ENCODE peak calls at places on chromosomes 16 and 17, in six cellular contexts. One of them, this sample, is unnamed.

GRCh38 chr16:50297301-50298074 is 31.1 kb downstream of the ADCY7 start:
- DNase-seq in ovary: peak; percentile 18
- DNase-seq in HCT116: no peak
- DNase-seq in BJ: no peak
- DNase-seq in cardiac fibroblast: no peak
- DNase-seq in upper lobe of right lung: peak; percentile 48
- DNase-seq in this sample: no peak

GRCh38 chr17:30586818-30587595 is 109.8 kb downstream of the GOSR1 start:
- DNase-seq in ovary: no peak
- DNase-seq in HCT116: no peak
- DNase-seq in BJ: no peak
- DNase-seq in cardiac fibroblast: peak; percentile 84
- DNase-seq in upper lobe of right lung: no peak
- DNase-seq in this sample: peak; percentile 21

GRCh38 chr16:24643489-24643888 is 86.0 kb upstream of the TNRC6A start:
- DNase-seq in ovary: no peak
- DNase-seq in HCT116: no peak
- DNase-seq in BJ: no peak
- DNase-seq in cardiac fibroblast: no peak
- DNase-seq in upper lobe of right lung: no peak
- DNase-seq in this sample: no peak

GRCh38 chr17:9676742-9677387 is 31.5 kb downstream of the USP43 start:
- DNase-seq in ovary: no peak
- DNase-seq in HCT116: peak; percentile 91
- DNase-seq in BJ: no peak
- DNase-seq in cardiac fibroblast: peak; percentile 50
- DNase-seq in upper lobe of right lung: no peak
- DNase-seq in this sample: no peak

GRCh38 chr16:65828296-65828695 is 538.2 kb upstream of the CDH5 start:
- DNase-seq in ovary: no peak
- DNase-seq in HCT116: no peak
- DNase-seq in BJ: no peak
- DNase-seq in cardiac fibroblast: no peak
- DNase-seq in upper lobe of right lung: no peak
- DNase-seq in this sample: no peak

GRCh38 chr17:44309472-44309871 is 1.1 kb downstream of the RUNDC3A start:
- DNase-seq in ovary: no peak
- DNase-seq in HCT116: no peak
- DNase-seq in BJ: no peak
- DNase-seq in cardiac fibroblast: no peak
- DNase-seq in upper lobe of right lung: no peak
- DNase-seq in this sample: no peak

GRCh38 chr16:89193021-89193575 is 7.2 kb downstream of the SLC22A31 start:
- DNase-seq in ovary: peak; percentile 79
- DNase-seq in HCT116: peak; percentile 94
- DNase-seq in BJ: no peak
- DNase-seq in cardiac fibroblast: no peak
- DNase-seq in upper lobe of right lung: peak; percentile 93
- DNase-seq in this sample: peak; percentile 77

GRCh38 chr17:78745407-78746088 is 36.5 kb downstream of the CYTH1 start:
- DNase-seq in ovary: no peak
- DNase-seq in HCT116: no peak
- DNase-seq in BJ: no peak
- DNase-seq in cardiac fibroblast: peak; percentile 66
- DNase-seq in upper lobe of right lung: no peak
- DNase-seq in this sample: peak; percentile 73

GRCh38 chr16:3514621-3515020 is 13.8 kb downstream of the CLUAP1 start:
- DNase-seq in ovary: no peak
- DNase-seq in HCT116: no peak
- DNase-seq in BJ: no peak
- DNase-seq in cardiac fibroblast: peak; percentile 64
- DNase-seq in upper lobe of right lung: no peak
- DNase-seq in this sample: peak; percentile 25

GRCh38 chr16:1109648-1110047 is 13.6 kb upstream of the C1QTNF8 start:
- DNase-seq in ovary: no peak
- DNase-seq in HCT116: no peak
- DNase-seq in BJ: no peak
- DNase-seq in cardiac fibroblast: no peak
- DNase-seq in upper lobe of right lung: no peak
- DNase-seq in this sample: no peak

GRCh38 chr16:69865701-69866100 is 85.4 kb upstream of the CLEC18A start:
- DNase-seq in ovary: no peak
- DNase-seq in HCT116: no peak
- DNase-seq in BJ: no peak
- DNase-seq in cardiac fibroblast: peak; percentile 84
- DNase-seq in upper lobe of right lung: no peak
- DNase-seq in this sample: peak; percentile 91

GRCh38 chr17:40545660-40546059 is 19.6 kb downstream of the CCR7 start:
- DNase-seq in ovary: no peak
- DNase-seq in HCT116: no peak
- DNase-seq in BJ: no peak
- DNase-seq in cardiac fibroblast: no peak
- DNase-seq in upper lobe of right lung: peak; percentile 46
- DNase-seq in this sample: no peak

GRCh38 chr17:54426287-54426886 is 474.3 kb upstream of the TOM1L1 start:
- DNase-seq in ovary: no peak
- DNase-seq in HCT116: no peak
- DNase-seq in BJ: no peak
- DNase-seq in cardiac fibroblast: peak; percentile 5
- DNase-seq in upper lobe of right lung: no peak
- DNase-seq in this sample: no peak

GRCh38 chr17:59415397-59415796 is 83.9 kb downstream of the YPEL2 start:
- DNase-seq in ovary: no peak
- DNase-seq in HCT116: no peak
- DNase-seq in BJ: no peak
- DNase-seq in cardiac fibroblast: no peak
- DNase-seq in upper lobe of right lung: no peak
- DNase-seq in this sample: no peak

GRCh38 chr16:52265446-52265861 is 281.5 kb downstream of the TOX3 start:
- DNase-seq in ovary: no peak
- DNase-seq in HCT116: no peak
- DNase-seq in BJ: no peak
- DNase-seq in cardiac fibroblast: no peak
- DNase-seq in upper lobe of right lung: no peak
- DNase-seq in this sample: no peak

GRCh38 chr17:64236827-64237403 is 26.1 kb downstream of the TEX2 start:
- DNase-seq in ovary: no peak
- DNase-seq in HCT116: peak; percentile 12
- DNase-seq in BJ: no peak
- DNase-seq in cardiac fibroblast: no peak
- DNase-seq in upper lobe of right lung: no peak
- DNase-seq in this sample: no peak

GRCh38 chr17:42414782-42415409 is 8.2 kb downstream of the CAVIN1 start:
- DNase-seq in ovary: no peak
- DNase-seq in HCT116: no peak
- DNase-seq in BJ: no peak
- DNase-seq in cardiac fibroblast: no peak
- DNase-seq in upper lobe of right lung: peak; percentile 75
- DNase-seq in this sample: no peak

GRCh38 chr17:61131555-61131954 is 268.1 kb upstream of the TBX2 start:
- DNase-seq in ovary: no peak
- DNase-seq in HCT116: no peak
- DNase-seq in BJ: no peak
- DNase-seq in cardiac fibroblast: no peak
- DNase-seq in upper lobe of right lung: no peak
- DNase-seq in this sample: no peak

GRCh38 chr17:68228817-68229570 is 18.8 kb upstream of the AMZ2 start:
- DNase-seq in ovary: no peak
- DNase-seq in HCT116: no peak
- DNase-seq in BJ: no peak
- DNase-seq in cardiac fibroblast: no peak
- DNase-seq in upper lobe of right lung: no peak
- DNase-seq in this sample: no peak

GRCh38 chr16:47965439-47965838 is 190.4 kb downstream of the ABCC12 start:
- DNase-seq in ovary: no peak
- DNase-seq in HCT116: no peak
- DNase-seq in BJ: no peak
- DNase-seq in cardiac fibroblast: peak; percentile 5
- DNase-seq in upper lobe of right lung: no peak
- DNase-seq in this sample: peak; percentile 11

GRCh38 chr16:28837672-28838557 is 8.2 kb downstream of the TUFM start:
- DNase-seq in ovary: no peak
- DNase-seq in HCT116: no peak
- DNase-seq in BJ: no peak
- DNase-seq in cardiac fibroblast: no peak
- DNase-seq in upper lobe of right lung: no peak
- DNase-seq in this sample: no peak

DNA sequence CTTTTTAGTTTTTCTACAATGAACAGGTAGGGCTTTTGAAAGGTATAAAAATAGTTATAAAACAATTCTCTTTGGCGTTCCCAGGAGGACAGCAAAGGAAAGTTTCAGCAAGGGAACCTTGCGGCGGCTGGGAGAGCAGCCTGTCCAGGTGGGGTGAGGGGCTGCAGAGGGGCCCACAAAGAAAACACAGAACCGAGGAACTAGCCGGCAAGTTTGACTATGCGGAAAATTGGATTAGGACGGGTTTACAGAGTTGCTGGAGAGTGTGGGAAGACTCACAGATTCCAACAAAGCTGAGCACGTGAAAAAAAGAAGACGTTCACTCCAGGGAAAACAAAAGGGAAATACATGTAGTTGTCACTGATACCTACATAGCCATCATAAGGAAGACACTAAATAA is 40.2 kb upstream of the METTL16 start:
- DNase-seq in ovary: no peak
- DNase-seq in HCT116: no peak
- DNase-seq in BJ: no peak
- DNase-seq in cardiac fibroblast: no peak
- DNase-seq in upper lobe of right lung: no peak
- DNase-seq in this sample: no peak
- H3K4me3 ChIP-seq in ovary: no peak overlapping the region
- H3K4me3 ChIP-seq in HCT116: no peak overlapping the region
- H3K4me3 ChIP-seq in BJ: no peak overlapping the region
- H3K4me3 ChIP-seq in cardiac fibroblast: no peak overlapping the region
- H3K4me3 ChIP-seq in upper lobe of right lung: no peak overlapping the region
- H3K4me3 ChIP-seq in this sample: no peak overlapping the region

GRCh38 chr16:11868412-11868980 is 17.2 kb upstream of the RSL1D1 start:
- DNase-seq in ovary: no peak
- DNase-seq in HCT116: no peak
- DNase-seq in BJ: no peak
- DNase-seq in cardiac fibroblast: no peak
- DNase-seq in upper lobe of right lung: no peak
- DNase-seq in this sample: no peak

GRCh38 chr16:11875721-11876120 is 24.4 kb upstream of the RSL1D1 start:
- DNase-seq in ovary: no peak
- DNase-seq in HCT116: no peak
- DNase-seq in BJ: no peak
- DNase-seq in cardiac fibroblast: no peak
- DNase-seq in upper lobe of right lung: no peak
- DNase-seq in this sample: no peak

GRCh38 chr16:11876306-11876705 is 25.0 kb upstream of the RSL1D1 start:
- DNase-seq in ovary: no peak
- DNase-seq in HCT116: no peak
- DNase-seq in BJ: no peak
- DNase-seq in cardiac fibroblast: no peak
- DNase-seq in upper lobe of right lung: peak; percentile 40
- DNase-seq in this sample: no peak

GRCh38 chr16:11869657-11870228 is 18.4 kb upstream of the RSL1D1 start:
- DNase-seq in ovary: no peak
- DNase-seq in HCT116: no peak
- DNase-seq in BJ: no peak
- DNase-seq in cardiac fibroblast: no peak
- DNase-seq in upper lobe of right lung: no peak
- DNase-seq in this sample: no peak

DNA sequence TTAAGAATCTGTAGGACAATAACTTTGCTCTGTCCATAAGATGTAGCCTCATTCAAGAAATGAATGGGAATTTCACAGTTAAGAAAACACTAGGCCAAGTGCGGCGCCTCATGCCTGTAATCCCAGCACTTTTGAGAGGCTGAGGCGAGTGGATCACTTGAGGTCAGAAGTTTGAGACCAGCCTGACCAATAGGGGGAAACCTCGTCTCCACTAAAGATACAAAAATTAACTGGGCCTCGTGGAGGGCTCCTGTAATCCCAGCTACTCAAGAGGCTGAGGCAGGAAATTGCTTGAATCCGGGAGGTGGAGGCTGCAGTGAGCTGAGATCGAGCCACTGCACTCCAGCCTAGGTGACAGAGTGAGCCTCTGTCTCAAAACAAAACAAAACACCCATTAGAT is 19.9 kb upstream of the RSL1D1 start:
- DNase-seq in ovary: no peak
- DNase-seq in HCT116: no peak
- DNase-seq in BJ: no peak
- DNase-seq in cardiac fibroblast: peak; percentile 56
- DNase-seq in upper lobe of right lung: peak; percentile 60
- DNase-seq in this sample: peak; percentile 55
- TF ChIP-seq CTCF in ovary: no peak
- TF ChIP-seq CTCF in HCT116: no peak
- TF ChIP-seq CTCF in BJ: peak; percentile 10
- TF ChIP-seq CTCF in cardiac fibroblast: peak; percentile 18
- TF ChIP-seq CTCF in upper lobe of right lung: no peak
- TF ChIP-seq CTCF in this sample: peak; percentile 18

DNA sequence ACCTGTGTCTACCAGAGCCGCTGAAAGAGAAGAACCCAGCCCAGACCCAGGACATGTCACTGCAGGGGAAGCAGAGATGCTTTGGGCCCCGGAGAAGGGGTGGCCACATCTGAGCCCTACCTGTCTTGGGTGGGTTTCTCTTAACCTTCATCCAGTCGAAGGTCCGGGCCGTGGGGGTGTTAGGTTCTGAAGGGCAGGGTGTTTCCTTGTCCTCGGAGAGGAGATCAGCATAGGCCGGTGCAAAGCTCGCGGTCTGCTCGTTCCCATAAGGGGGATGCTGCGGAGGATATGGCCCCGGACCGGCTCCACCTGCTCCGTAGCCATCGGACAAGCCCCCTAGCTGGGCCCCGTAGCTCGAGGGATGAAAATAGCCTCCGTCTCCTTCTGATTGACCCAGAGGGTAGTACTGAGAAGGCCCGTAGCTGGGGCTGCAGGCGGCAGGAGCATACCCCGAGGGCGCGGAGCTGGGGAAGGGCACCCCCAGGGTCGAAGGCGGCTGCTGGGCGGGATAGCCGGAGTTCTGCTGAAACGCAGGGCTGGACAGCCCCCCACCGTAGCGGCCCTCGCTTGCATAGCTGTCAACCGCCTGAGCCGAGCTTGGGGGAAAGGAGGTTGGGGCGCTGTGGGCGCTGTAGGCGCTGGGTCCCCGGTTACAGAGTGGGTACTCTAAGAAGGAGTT is 464 bp downstream of the HOXB1 start:
- DNase-seq in ovary: no peak
- DNase-seq in HCT116: no peak
- DNase-seq in BJ: no peak
- DNase-seq in cardiac fibroblast: no peak
- DNase-seq in upper lobe of right lung: no peak
- DNase-seq in this sample: no peak
- H3K4me3 ChIP-seq in ovary: no peak overlapping the region
- H3K4me3 ChIP-seq in HCT116: no peak overlapping the region
- H3K4me3 ChIP-seq in BJ: no peak overlapping the region
- H3K4me3 ChIP-seq in cardiac fibroblast: no peak overlapping the region
- H3K4me3 ChIP-seq in upper lobe of right lung: no peak overlapping the region
- H3K4me3 ChIP-seq in this sample: no peak overlapping the region

GRCh38 chr17:7282752-7283321 is 1.3 kb downstream of the SLC2A4 start:
- DNase-seq in ovary: no peak
- DNase-seq in HCT116: no peak
- DNase-seq in BJ: no peak
- DNase-seq in cardiac fibroblast: no peak
- DNase-seq in upper lobe of right lung: no peak
- DNase-seq in this sample: no peak
- TF ChIP-seq CTCF in ovary: no peak
- TF ChIP-seq CTCF in HCT116: no peak
- TF ChIP-seq CTCF in BJ: no peak
- TF ChIP-seq CTCF in cardiac fibroblast: peak; percentile 5
- TF ChIP-seq CTCF in upper lobe of right lung: no peak
- TF ChIP-seq CTCF in this sample: no peak

This sample was measured in fibroblast of the aortic adventitia.